ENCODE peak calls at places on chromosomes 7 and 10, in six cellular contexts. L is GM23248, I is PC-3, D is SK-N-SH, H is MM.1S, K is GM23338. Q is an unnamed sample.

GRCh38 chr7:143396625-143397556 is 11.8 kb downstream of the EPHA1 start:
- DNase-seq in H (no peak), K (no peak), L (peak; percentile 64), D (no peak), I (no peak), Q (no peak)

GRCh38 chr10:88833722-88834121 is 17.9 kb downstream of the ANKRD22 start:
- DNase-seq in D (no peak), I (no peak), H (no peak), L (no peak), K (no peak), Q (no peak)

GRCh38 chr7:84912018-84912417 is 274.8 kb downstream of the SEMA3D start:
- DNase-seq in I (no peak), L (no peak), K (peak; percentile 30), D (no peak), H (no peak), Q (no peak)

GRCh38 chr10:13184726-13185514 is 23.6 kb downstream of the MCM10 start:
- DNase-seq in L (no peak), H (no peak), I (no peak), D (no peak), K (no peak), Q (no peak)

GRCh38 chr7:148264933-148265557 is 325.5 kb upstream of the C7orf33 start:
- DNase-seq in L (peak; percentile 63), H (peak; percentile 78), I (peak; percentile 69), D (peak; percentile 64), K (peak; percentile 91), Q (peak; percentile 76)

GRCh38 chr10:110568055-110568735 is 700 bp downstream of the SMC3 start:
- DNase-seq in K (peak; percentile 67), I (peak; percentile 7), L (peak; percentile 65), H (peak; percentile 58), D (no peak), Q (peak; percentile 80)

GRCh38 chr10:73910764-73911552 is at the start of gene PLAU:
- DNase-seq in L (peak; percentile 65), I (peak; percentile 91), H (no peak), K (peak; percentile 82), D (peak; percentile 86), Q (peak; percentile 85)

GRCh38 chr10:61760943-61761824 is 98.5 kb downstream of the CABCOCO1 start:
- DNase-seq in I (peak; percentile 99), K (no peak), H (no peak), D (no peak), L (peak; percentile 87), Q (no peak)

GRCh38 chr7:112022128-112022527 is 184.1 kb downstream of the DOCK4 start:
- DNase-seq in L (no peak), I (no peak), K (no peak), H (no peak), D (no peak), Q (no peak)

GRCh38 chr7:388461-388960 is 98.5 kb downstream of the FOXL3 start:
- DNase-seq in L (no peak), K (no peak), H (no peak), D (no peak), I (no peak), Q (no peak)

GRCh38 chr10:107545717-107546116 is 381.2 kb upstream of the SORCS1 start:
- DNase-seq in I (peak; percentile 37), D (peak; percentile 46), H (no peak), K (no peak), L (no peak), Q (no peak)

GRCh38 chr10:3294919-3295318 is 122.3 kb upstream of the PITRM1 start:
- DNase-seq in L (no peak), I (peak; percentile 51), D (no peak), H (no peak), K (no peak), Q (no peak)

GRCh38 chr10:113093188-113094113 is 143.4 kb downstream of the TCF7L2 start:
- DNase-seq in K (no peak), I (peak; percentile 93), H (no peak), L (peak; percentile 63), D (no peak), Q (no peak)

GRCh38 chr7:83936056-83936703 is 258.4 kb downstream of the SEMA3A start:
- DNase-seq in D (peak; percentile 57), L (peak; percentile 77), I (peak; percentile 76), H (peak; percentile 75), K (peak; percentile 87), Q (peak; percentile 78)

GRCh38 chr7:2201686-2202360 is 30.9 kb downstream of the MAD1L1 start:
- DNase-seq in I (no peak), K (no peak), D (peak; percentile 16), L (peak; percentile 11), H (no peak), Q (no peak)

GRCh38 chr10:115975031-115975430 is 298.0 kb downstream of the GFRA1 start:
- DNase-seq in L (no peak), K (no peak), I (no peak), H (no peak), D (no peak), Q (no peak)

GRCh38 chr7:34949356-34949755 is 87.9 kb downstream of the DPY19L1 start:
- DNase-seq in H (no peak), D (no peak), K (no peak), L (peak; percentile 32), I (no peak), Q (no peak)

GRCh38 chr10:10110817-10111490 is 906.7 kb upstream of the CELF2 start:
- DNase-seq in L (no peak), I (no peak), K (no peak), D (no peak), H (no peak), Q (no peak)

GRCh38 chr7:18873674-18874341 is 243.6 kb downstream of the TWIST1 start:
- DNase-seq in L (peak; percentile 79), H (no peak), K (peak; percentile 77), D (peak; percentile 19), I (peak; percentile 39), Q (peak; percentile 48)

GRCh38 chr10:110074986-110075664 is 67.3 kb downstream of the ADD3 start:
- DNase-seq in H (no peak), D (no peak), I (peak; percentile 35), K (no peak), L (peak; percentile 87), Q (no peak)

GRCh38 chr10:77006836-77007511 is 630.6 kb downstream of the KCNMA1 start:
- DNase-seq in L (peak; percentile 19), D (no peak), I (peak; percentile 68), H (no peak), K (no peak), Q (no peak)

GRCh38 chr10:102344067-102344466 is 51.4 kb upstream of the NFKB2 start:
- DNase-seq in L (peak; percentile 83), I (peak; percentile 34), K (no peak), H (no peak), D (no peak), Q (no peak)

GRCh38 chr7:68155676-68156075 is 1159.0 kb downstream of the TYW1 start:
- DNase-seq in D (no peak), L (no peak), K (no peak), I (no peak), H (no peak), Q (no peak)

GRCh38 chr7:92875719-92876118 is 39.3 kb upstream of the CDK6 start:
- DNase-seq in H (no peak), K (no peak), L (peak; percentile 23), I (peak; percentile 6), D (no peak), Q (no peak)

GRCh38 chr7:4729266-4729665 is 46.2 kb upstream of the AP5Z1 start:
- DNase-seq in K (no peak), H (no peak), I (no peak), D (no peak), L (no peak), Q (no peak)

GRCh38 chr10:132637477-132638129 is 100.0 kb downstream of the INPP5A start:
- DNase-seq in D (peak; percentile 89), K (peak; percentile 80), L (peak; percentile 76), H (peak; percentile 31), I (peak; percentile 76), Q (peak; percentile 51)

DNA sequence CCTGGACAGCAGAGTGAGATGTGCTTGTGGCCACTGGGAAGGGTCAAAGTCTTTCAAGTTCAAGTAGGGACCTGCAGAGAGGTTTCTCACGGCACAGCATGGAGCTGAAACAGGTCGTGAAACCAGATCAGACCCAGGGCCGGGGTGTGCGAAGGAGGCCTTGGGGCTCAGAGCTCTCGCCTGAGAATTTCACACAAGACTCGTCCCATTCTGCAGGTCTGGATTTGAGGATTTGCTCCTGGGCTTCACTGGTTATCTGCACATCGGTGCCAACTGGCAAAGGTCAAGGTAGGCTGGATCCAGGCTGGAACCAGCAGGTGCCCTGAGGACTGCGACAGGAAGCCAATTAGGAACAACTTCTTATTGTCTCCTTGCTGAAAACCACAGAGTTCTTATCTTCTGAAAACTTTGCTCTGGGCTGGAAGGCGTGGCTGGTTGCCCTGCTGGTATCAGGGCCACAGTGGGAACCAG is 24.0 kb upstream of the GTF2I start:
- DNase-seq in D (no peak), L (no peak), H (no peak), I (no peak), K (no peak), Q (no peak)
- H3K4me2 ChIP-seq in D (no peak overlapping the region), L (no peak overlapping the region), H (no peak overlapping the region), I (no peak overlapping the region), K (no peak overlapping the region), Q (no peak overlapping the region)

GRCh38 chr10:86226016-86226415 is 140.6 kb downstream of the GRID1 start:
- DNase-seq in I (no peak), D (no peak), L (no peak), H (no peak), K (no peak), Q (no peak)
- TF ChIP-seq EZH2phosphoT487 in I (no peak), D (no peak), L (no peak), H (no peak), K (no peak), Q (no peak)

GRCh38 chr10:24466616-24466949 is 257.1 kb downstream of the ARHGAP21 start:
- DNase-seq in K (no peak), D (no peak), L (no peak), H (peak; percentile 27), I (no peak), Q (no peak)

GRCh38 chr10:24468281-24468751 is 255.4 kb downstream of the ARHGAP21 start:
- DNase-seq in I (peak; percentile 50), L (peak; percentile 38), K (no peak), H (no peak), D (no peak), Q (no peak)

GRCh38 chr10:24467094-24467493 is 256.6 kb downstream of the ARHGAP21 start:
- DNase-seq in D (no peak), H (no peak), L (no peak), I (no peak), K (no peak), Q (no peak)

GRCh38 chr10:24465899-24466615 is 257.1 kb downstream of the KIAA1217 start:
- DNase-seq in H (peak; percentile 60), K (no peak), D (no peak), I (peak; percentile 91), L (peak; percentile 96), Q (no peak)

GRCh38 chr10:24467605-24468004 is 256.1 kb downstream of the ARHGAP21 start:
- DNase-seq in D (no peak), I (no peak), L (no peak), H (no peak), K (no peak), Q (no peak)
- H3F3A ChIP-seq in D (peaks cover 21% of the 10 kb centered on the region), I (no peaks in the 10 kb centered on the region), L (peaks cover 49% of the 10 kb centered on the region), H (peaks cover 20% of the 10 kb centered on the region), K (no peaks in the 10 kb centered on the region), Q (no peaks in the 10 kb centered on the region)

DNA sequence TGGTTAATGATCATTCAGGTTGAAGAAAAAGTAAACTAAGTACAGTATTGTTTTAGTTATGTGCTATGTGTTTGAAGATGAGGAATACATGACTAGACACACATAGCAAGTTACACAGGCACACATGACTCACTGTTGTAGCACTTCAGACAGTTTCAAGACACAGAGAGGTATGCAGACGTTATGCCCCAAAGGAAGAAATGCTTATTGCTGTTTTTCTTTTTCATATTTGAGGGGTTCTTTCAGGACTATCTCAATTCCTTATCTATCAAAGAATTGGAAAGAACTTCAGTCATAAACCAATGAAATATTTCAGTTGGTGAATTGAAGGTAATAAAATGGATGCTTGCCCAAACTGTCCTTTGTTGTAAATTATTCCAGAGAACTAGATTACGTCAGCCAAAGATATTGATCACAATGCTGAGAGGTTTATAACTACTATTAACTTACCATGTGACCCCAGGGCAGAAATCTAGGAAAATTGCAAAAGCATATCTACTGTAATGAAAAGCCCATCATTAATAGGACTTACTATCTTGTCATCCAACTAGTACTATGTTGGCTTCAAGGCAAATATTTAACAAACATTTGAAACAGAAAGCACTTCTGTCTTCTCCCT is 61.2 kb upstream of the CAPZA2 start:
- DNase-seq in L (peak; percentile 89), H (no peak), D (no peak), K (no peak), I (peak; percentile 73), Q (no peak)
- H3K4me2 ChIP-seq in L (peak overlapping the region; percentile 72), H (no peak overlapping the region), D (peak overlapping the region; percentile 14), K (no peak overlapping the region), I (peak overlapping the region; percentile 27), Q (no peak overlapping the region)

Q was measured in neural progenitor cell.